ENCODE peak calls at places on chromosomes 11 and 22, in four cellular contexts. D, Z, A and L are unnamed samples.

GRCh38 chr11:27401760-27402316 is 38.8 kb upstream of the CCDC34 start:
- DNase-seq in A (no peak), D (no peak), Z (no peak), L (no peak)

GRCh38 chr11:76805206-76805913 is 22.2 kb downstream of the TSKU start:
- DNase-seq in D (no peak), Z (no peak), A (no peak), L (peak)

GRCh38 chr11:109775686-109776085 is 317.5 kb upstream of the ZC3H12C start:
- DNase-seq in D (no peak), A (no peak), Z (no peak), L (no peak)

GRCh38 chr22:28930357-28931007 is 47.1 kb downstream of the ZNRF3 start:
- DNase-seq in A (no peak), D (peak), Z (no peak), L (no peak)

GRCh38 chr11:6635082-6635932 is 16.1 kb upstream of the TPP1 start:
- DNase-seq in Z (no peak), D (no peak), A (peak), L (no peak)

GRCh38 chr11:64564419-64564818 is 26.6 kb upstream of the SLC22A12 start:
- DNase-seq in A (no peak), Z (no peak), D (no peak), L (no peak)

GRCh38 chr11:9568854-9569587 is 4.4 kb upstream of the WEE1 start:
- DNase-seq in Z (no peak), A (peak), D (peak), L (peak)

GRCh38 chr11:85481862-85482261 is 145.3 kb downstream of the DLG2 start:
- DNase-seq in D (no peak), A (no peak), Z (no peak), L (no peak)

GRCh38 chr11:27387362-27387761 is 24.3 kb upstream of the CCDC34 start:
- DNase-seq in D (no peak), A (no peak), Z (no peak), L (no peak)

GRCh38 chr11:46675949-46676348 is 24.5 kb downstream of the ARHGAP1 start:
- DNase-seq in Z (no peak), A (no peak), D (no peak), L (no peak)

GRCh38 chr11:69642549-69642912 is 1.6 kb downstream of the CCND1 start:
- DNase-seq in D (no peak), A (no peak), Z (no peak), L (no peak)

GRCh38 chr11:13249992-13250391 is 27.6 kb upstream of the BMAL1 start:
- DNase-seq in Z (no peak), D (no peak), A (no peak), L (no peak)

GRCh38 chr11:101048479-101048878 is 81.1 kb downstream of the PGR start:
- DNase-seq in D (no peak), Z (no peak), A (no peak), L (no peak)

GRCh38 chr11:105937331-105937730 is 84.7 kb downstream of the MSANTD4 start:
- DNase-seq in A (no peak), D (peak), Z (no peak), L (no peak)